ENCODE peak calls at places on chromosomes 7 and 10, in seven cellular contexts. One of them, this sample, is unnamed.

GRCh38 chr7:80018941-80019808 is 115.5 kb upstream of the GNAI1 start:
- DNase-seq in epithelial cell of prostate: no peak
- DNase-seq in NCI-H524: peak
- DNase-seq in lung: no peak
- DNase-seq in effector memory CD8-positive, alpha-beta T cell: no peak
- DNase-seq in cardiac fibroblast: peak
- DNase-seq in nephron progenitor cell: peak
- DNase-seq in this sample: no peak

GRCh38 chr7:90244909-90245841 is at the start of gene CFAP69:
- DNase-seq in epithelial cell of prostate: peak
- DNase-seq in NCI-H524: peak
- DNase-seq in lung: peak
- DNase-seq in effector memory CD8-positive, alpha-beta T cell: peak
- DNase-seq in cardiac fibroblast: peak
- DNase-seq in nephron progenitor cell: peak
- DNase-seq in this sample: peak

GRCh38 chr7:87528733-87529132 is 53.3 kb upstream of the ABCB4 start:
- DNase-seq in epithelial cell of prostate: no peak
- DNase-seq in NCI-H524: no peak
- DNase-seq in lung: no peak
- DNase-seq in effector memory CD8-positive, alpha-beta T cell: no peak
- DNase-seq in cardiac fibroblast: no peak
- DNase-seq in nephron progenitor cell: no peak
- DNase-seq in this sample: no peak

GRCh38 chr10:22252801-22253577 is 35.2 kb upstream of the EBLN1 start:
- DNase-seq in epithelial cell of prostate: no peak
- DNase-seq in NCI-H524: no peak
- DNase-seq in lung: peak
- DNase-seq in effector memory CD8-positive, alpha-beta T cell: peak
- DNase-seq in cardiac fibroblast: no peak
- DNase-seq in nephron progenitor cell: peak
- DNase-seq in this sample: peak

GRCh38 chr10:89540550-89540949 is 5.2 kb upstream of the SLC16A12 start:
- DNase-seq in epithelial cell of prostate: no peak
- DNase-seq in NCI-H524: no peak
- DNase-seq in lung: no peak
- DNase-seq in effector memory CD8-positive, alpha-beta T cell: no peak
- DNase-seq in cardiac fibroblast: no peak
- DNase-seq in nephron progenitor cell: no peak
- DNase-seq in this sample: no peak

GRCh38 chr10:82778908-82779307 is 903.9 kb downstream of the NRG3 start:
- DNase-seq in epithelial cell of prostate: no peak
- DNase-seq in NCI-H524: no peak
- DNase-seq in lung: no peak
- DNase-seq in effector memory CD8-positive, alpha-beta T cell: no peak
- DNase-seq in cardiac fibroblast: no peak
- DNase-seq in nephron progenitor cell: no peak
- DNase-seq in this sample: no peak

GRCh38 chr7:25431956-25432355 is 203.7 kb upstream of the NPVF start:
- DNase-seq in epithelial cell of prostate: no peak
- DNase-seq in NCI-H524: no peak
- DNase-seq in lung: no peak
- DNase-seq in effector memory CD8-positive, alpha-beta T cell: no peak
- DNase-seq in cardiac fibroblast: no peak
- DNase-seq in nephron progenitor cell: no peak
- DNase-seq in this sample: no peak

GRCh38 chr7:147419001-147419400 is 1171.6 kb upstream of the C7orf33 start:
- DNase-seq in epithelial cell of prostate: no peak
- DNase-seq in NCI-H524: no peak
- DNase-seq in lung: no peak
- DNase-seq in effector memory CD8-positive, alpha-beta T cell: no peak
- DNase-seq in cardiac fibroblast: no peak
- DNase-seq in nephron progenitor cell: no peak
- DNase-seq in this sample: no peak

GRCh38 chr10:70296406-70296899 is 12.6 kb upstream of the NPFFR1 start:
- DNase-seq in epithelial cell of prostate: peak
- DNase-seq in NCI-H524: no peak
- DNase-seq in lung: peak
- DNase-seq in effector memory CD8-positive, alpha-beta T cell: no peak
- DNase-seq in cardiac fibroblast: peak
- DNase-seq in nephron progenitor cell: no peak
- DNase-seq in this sample: peak

GRCh38 chr7:2894118-2894940 is 50.2 kb upstream of the GNA12 start:
- DNase-seq in epithelial cell of prostate: no peak
- DNase-seq in NCI-H524: no peak
- DNase-seq in lung: no peak
- DNase-seq in effector memory CD8-positive, alpha-beta T cell: peak
- DNase-seq in cardiac fibroblast: no peak
- DNase-seq in nephron progenitor cell: no peak
- DNase-seq in this sample: no peak

GRCh38 chr7:106326594-106327537 is 42.1 kb upstream of the NAMPT start:
- DNase-seq in epithelial cell of prostate: no peak
- DNase-seq in NCI-H524: no peak
- DNase-seq in lung: no peak
- DNase-seq in effector memory CD8-positive, alpha-beta T cell: no peak
- DNase-seq in cardiac fibroblast: peak
- DNase-seq in nephron progenitor cell: no peak
- DNase-seq in this sample: no peak

GRCh38 chr10:120961720-120962259 is 110.6 kb downstream of the WDR11 start:
- DNase-seq in epithelial cell of prostate: no peak
- DNase-seq in NCI-H524: peak
- DNase-seq in lung: no peak
- DNase-seq in effector memory CD8-positive, alpha-beta T cell: no peak
- DNase-seq in cardiac fibroblast: no peak
- DNase-seq in nephron progenitor cell: no peak
- DNase-seq in this sample: no peak

GRCh38 chr10:124319926-124320391 is 98.8 kb downstream of the OAT start:
- DNase-seq in epithelial cell of prostate: no peak
- DNase-seq in NCI-H524: no peak
- DNase-seq in lung: no peak
- DNase-seq in effector memory CD8-positive, alpha-beta T cell: no peak
- DNase-seq in cardiac fibroblast: no peak
- DNase-seq in nephron progenitor cell: no peak
- DNase-seq in this sample: peak

GRCh38 chr10:103192451-103193106 is 493 bp downstream of the NT5C2 start:
- DNase-seq in epithelial cell of prostate: no peak
- DNase-seq in NCI-H524: peak
- DNase-seq in lung: peak
- DNase-seq in effector memory CD8-positive, alpha-beta T cell: peak
- DNase-seq in cardiac fibroblast: peak
- DNase-seq in nephron progenitor cell: peak
- DNase-seq in this sample: peak

GRCh38 chr7:134690614-134691504 is 44.2 kb downstream of the BPGM start:
- DNase-seq in epithelial cell of prostate: no peak
- DNase-seq in NCI-H524: no peak
- DNase-seq in lung: no peak
- DNase-seq in effector memory CD8-positive, alpha-beta T cell: no peak
- DNase-seq in cardiac fibroblast: peak
- DNase-seq in nephron progenitor cell: no peak
- DNase-seq in this sample: no peak

GRCh38 chr10:84264611-84265141 is 19.8 kb downstream of the RGR start:
- DNase-seq in epithelial cell of prostate: no peak
- DNase-seq in NCI-H524: peak
- DNase-seq in lung: peak
- DNase-seq in effector memory CD8-positive, alpha-beta T cell: peak
- DNase-seq in cardiac fibroblast: peak
- DNase-seq in nephron progenitor cell: peak
- DNase-seq in this sample: peak

GRCh38 chr10:76583711-76584161 is 1053.9 kb downstream of the KCNMA1 start:
- DNase-seq in epithelial cell of prostate: peak
- DNase-seq in NCI-H524: no peak
- DNase-seq in lung: no peak
- DNase-seq in effector memory CD8-positive, alpha-beta T cell: no peak
- DNase-seq in cardiac fibroblast: peak
- DNase-seq in nephron progenitor cell: no peak
- DNase-seq in this sample: no peak

GRCh38 chr10:100969175-100970075 is at the start of gene SEMA4G:
- DNase-seq in epithelial cell of prostate: no peak
- DNase-seq in NCI-H524: peak
- DNase-seq in lung: no peak
- DNase-seq in effector memory CD8-positive, alpha-beta T cell: peak
- DNase-seq in cardiac fibroblast: peak
- DNase-seq in nephron progenitor cell: peak
- DNase-seq in this sample: peak

GRCh38 chr7:34837826-34838225 is 179.8 kb downstream of the NPSR1 start:
- DNase-seq in epithelial cell of prostate: no peak
- DNase-seq in NCI-H524: peak
- DNase-seq in lung: no peak
- DNase-seq in effector memory CD8-positive, alpha-beta T cell: no peak
- DNase-seq in cardiac fibroblast: no peak
- DNase-seq in nephron progenitor cell: no peak
- DNase-seq in this sample: no peak

GRCh38 chr10:17209931-17210330 is 8.5 kb upstream of the TRDMT1 start:
- DNase-seq in epithelial cell of prostate: no peak
- DNase-seq in NCI-H524: no peak
- DNase-seq in lung: no peak
- DNase-seq in effector memory CD8-positive, alpha-beta T cell: no peak
- DNase-seq in cardiac fibroblast: peak
- DNase-seq in nephron progenitor cell: no peak
- DNase-seq in this sample: no peak

GRCh38 chr10:100899181-100899580 is 13.6 kb upstream of the SLF2 start:
- DNase-seq in epithelial cell of prostate: no peak
- DNase-seq in NCI-H524: no peak
- DNase-seq in lung: no peak
- DNase-seq in effector memory CD8-positive, alpha-beta T cell: no peak
- DNase-seq in cardiac fibroblast: no peak
- DNase-seq in nephron progenitor cell: no peak
- DNase-seq in this sample: no peak

GRCh38 chr10:119496282-119496681 is 46.2 kb downstream of the RGS10 start:
- DNase-seq in epithelial cell of prostate: no peak
- DNase-seq in NCI-H524: no peak
- DNase-seq in lung: no peak
- DNase-seq in effector memory CD8-positive, alpha-beta T cell: no peak
- DNase-seq in cardiac fibroblast: no peak
- DNase-seq in nephron progenitor cell: no peak
- DNase-seq in this sample: no peak

GRCh38 chr7:30281791-30282190 is 2.6 kb upstream of the ZNRF2 start:
- DNase-seq in epithelial cell of prostate: no peak
- DNase-seq in NCI-H524: no peak
- DNase-seq in lung: no peak
- DNase-seq in effector memory CD8-positive, alpha-beta T cell: no peak
- DNase-seq in cardiac fibroblast: no peak
- DNase-seq in nephron progenitor cell: no peak
- DNase-seq in this sample: no peak

GRCh38 chr10:119680050-119680449 is 28.9 kb downstream of the BAG3 start:
- DNase-seq in epithelial cell of prostate: peak
- DNase-seq in NCI-H524: no peak
- DNase-seq in lung: no peak
- DNase-seq in effector memory CD8-positive, alpha-beta T cell: no peak
- DNase-seq in cardiac fibroblast: peak
- DNase-seq in nephron progenitor cell: no peak
- DNase-seq in this sample: no peak

GRCh38 chr7:12647364-12648219 is 39.8 kb upstream of the ARL4A start:
- DNase-seq in epithelial cell of prostate: peak
- DNase-seq in NCI-H524: no peak
- DNase-seq in lung: no peak
- DNase-seq in effector memory CD8-positive, alpha-beta T cell: no peak
- DNase-seq in cardiac fibroblast: no peak
- DNase-seq in nephron progenitor cell: no peak
- DNase-seq in this sample: no peak

GRCh38 chr10:128268015-128268722 is 141.9 kb upstream of the MKI67 start:
- DNase-seq in epithelial cell of prostate: no peak
- DNase-seq in NCI-H524: peak
- DNase-seq in lung: no peak
- DNase-seq in effector memory CD8-positive, alpha-beta T cell: no peak
- DNase-seq in cardiac fibroblast: peak
- DNase-seq in nephron progenitor cell: peak
- DNase-seq in this sample: no peak

GRCh38 chr7:46192191-46192590 is 271.1 kb upstream of the IGFBP3 start:
- DNase-seq in epithelial cell of prostate: no peak
- DNase-seq in NCI-H524: no peak
- DNase-seq in lung: no peak
- DNase-seq in effector memory CD8-positive, alpha-beta T cell: no peak
- DNase-seq in cardiac fibroblast: no peak
- DNase-seq in nephron progenitor cell: no peak
- DNase-seq in this sample: no peak

GRCh38 chr7:16619979-16620408 is 25.6 kb downstream of the ANKMY2 start:
- DNase-seq in epithelial cell of prostate: no peak
- DNase-seq in NCI-H524: peak
- DNase-seq in lung: no peak
- DNase-seq in effector memory CD8-positive, alpha-beta T cell: no peak
- DNase-seq in cardiac fibroblast: no peak
- DNase-seq in nephron progenitor cell: no peak
- DNase-seq in this sample: no peak

GRCh38 chr7:54544356-54545240 is 2.4 kb downstream of the VSTM2A start:
- DNase-seq in epithelial cell of prostate: no peak
- DNase-seq in NCI-H524: peak
- DNase-seq in lung: no peak
- DNase-seq in effector memory CD8-positive, alpha-beta T cell: no peak
- DNase-seq in cardiac fibroblast: no peak
- DNase-seq in nephron progenitor cell: peak
- DNase-seq in this sample: no peak

GRCh38 chr7:22995011-22995410 is 18.9 kb downstream of the HYCC1 start:
- DNase-seq in epithelial cell of prostate: no peak
- DNase-seq in NCI-H524: no peak
- DNase-seq in lung: no peak
- DNase-seq in effector memory CD8-positive, alpha-beta T cell: no peak
- DNase-seq in cardiac fibroblast: no peak
- DNase-seq in nephron progenitor cell: no peak
- DNase-seq in this sample: no peak

GRCh38 chr7:117325836-117326235 is 3.0 kb upstream of the WNT2 start:
- DNase-seq in epithelial cell of prostate: no peak
- DNase-seq in NCI-H524: no peak
- DNase-seq in lung: no peak
- DNase-seq in effector memory CD8-positive, alpha-beta T cell: no peak
- DNase-seq in cardiac fibroblast: no peak
- DNase-seq in nephron progenitor cell: no peak
- DNase-seq in this sample: no peak

GRCh38 chr7:20514364-20514763 is 101.1 kb upstream of the ABCB5 start:
- DNase-seq in epithelial cell of prostate: peak
- DNase-seq in NCI-H524: peak
- DNase-seq in lung: no peak
- DNase-seq in effector memory CD8-positive, alpha-beta T cell: no peak
- DNase-seq in cardiac fibroblast: peak
- DNase-seq in nephron progenitor cell: peak
- DNase-seq in this sample: no peak

GRCh38 chr10:46069771-46070463 is 23.8 kb upstream of the MSMB start:
- DNase-seq in epithelial cell of prostate: no peak
- DNase-seq in NCI-H524: no peak
- DNase-seq in lung: no peak
- DNase-seq in effector memory CD8-positive, alpha-beta T cell: no peak
- DNase-seq in cardiac fibroblast: no peak
- DNase-seq in nephron progenitor cell: no peak
- DNase-seq in this sample: no peak